ENCODE peak calls at places on chromosomes 2 and 18, in four cellular contexts. M, N, V and G are unnamed samples.

GRCh38 chr2:86226069-86226468 is 26.8 kb downstream of the MRPL35 start:
- DNase-seq in M (peak; percentile 54), N (no peak), V (no peak), G (no peak)

GRCh38 chr2:169050476-169051240 is 18.7 kb upstream of the DHRS9 start:
- DNase-seq in N (no peak), V (no peak), M (no peak), G (peak; percentile 57)

GRCh38 chr2:10378189-10378588 is 69.9 kb downstream of the ODC1 start:
- DNase-seq in V (no peak), M (peak; percentile 53), N (no peak), G (no peak)

GRCh38 chr2:239487272-239487671 is 86.5 kb upstream of the HDAC4 start:
- DNase-seq in M (no peak), V (no peak), N (no peak), G (no peak)

GRCh38 chr2:60215295-60215990 is 338.0 kb downstream of the BCL11A start:
- DNase-seq in N (no peak), V (no peak), M (no peak), G (no peak)

GRCh38 chr2:142591408-142591807 is 286.1 kb upstream of the KYNU start:
- DNase-seq in V (no peak), M (no peak), N (no peak), G (no peak)

GRCh38 chr2:177651833-177652232 is 259.3 kb downstream of the AGPS start:
- DNase-seq in N (no peak), M (no peak), V (no peak), G (no peak)

GRCh38 chr2:217168396-217168795 is 308.5 kb upstream of the TNP1 start:
- DNase-seq in V (no peak), N (no peak), M (no peak), G (no peak)

GRCh38 chr2:187429989-187430388 is 18.1 kb downstream of the CALCRL start:
- DNase-seq in M (no peak), V (no peak), N (no peak), G (no peak)

GRCh38 chr2:43127208-43127940 is 99.0 kb downstream of the ZFP36L2 start:
- DNase-seq in N (peak; percentile 33), V (peak; percentile 75), M (peak; percentile 96), G (peak; percentile 72)

GRCh38 chr2:24404582-24404981 is 44.2 kb upstream of the ITSN2 start:
- DNase-seq in M (no peak), V (no peak), N (no peak), G (no peak)

GRCh38 chr2:156574112-156574511 is 137.9 kb downstream of the GPD2 start:
- DNase-seq in M (no peak), V (no peak), N (no peak), G (no peak)

GRCh38 chr2:160091381-160091780 is 29.0 kb upstream of the PLA2R1 start:
- DNase-seq in N (no peak), M (no peak), V (no peak), G (no peak)

GRCh38 chr2:174683392-174683759 is 80.9 kb downstream of the CHRNA1 start:
- DNase-seq in N (no peak), M (peak; percentile 45), V (peak; percentile 49), G (peak; percentile 58)

GRCh38 chr2:163800889-163801498 is 65.2 kb upstream of the FIGN start:
- DNase-seq in V (no peak), N (no peak), M (no peak), G (no peak)

GRCh38 chr2:219045937-219046550 is 4.7 kb upstream of the CFAP65 start:
- DNase-seq in N (no peak), M (peak; percentile 15), V (no peak), G (no peak)

GRCh38 chr2:42959148-42959992 is 167.0 kb upstream of the HAAO start:
- DNase-seq in V (no peak), M (peak; percentile 67), N (no peak), G (no peak)

GRCh38 chr2:240296611-240297552 is 138.6 kb upstream of the GPC1 start:
- DNase-seq in N (no peak), V (peak; percentile 17), M (no peak), G (no peak)

GRCh38 chr2:109396338-109397180 is 217.2 kb downstream of the SEPTIN10 start:
- DNase-seq in N (no peak), V (no peak), M (no peak), G (no peak)

GRCh38 chr2:44679584-44679983 is 261.9 kb upstream of the SIX3 start:
- DNase-seq in M (no peak), N (no peak), V (no peak), G (no peak)

GRCh38 chr18:41371718-41372117 is 583.3 kb upstream of the PIK3C3 start:
- DNase-seq in N (no peak), M (no peak), V (peak; percentile 15), G (no peak)
- TF ChIP-seq REST in N (no peak), M (no peak), V (no peak), G (no peak)

GRCh38 chr18:26963292-26963691 is 97.8 kb upstream of the AQP4 start:
- DNase-seq in M (no peak), N (no peak), V (no peak), G (peak; percentile 21)
- TF ChIP-seq CTCF in M (no peak), N (no peak), V (peak; percentile 19), G (peak; percentile 24)

GRCh38 chr18:26405190-26405781 is 143.1 kb downstream of the KCTD1 start:
- DNase-seq in M (no peak), N (peak; percentile 36), V (peak; percentile 62), G (peak; percentile 68)
- TF ChIP-seq REST in M (no peak), N (no peak), V (no peak), G (no peak)

GRCh38 chr2:39325966-39326365 is 82.2 kb upstream of the CDKL4 start:
- DNase-seq in N (no peak), V (no peak), M (no peak), G (no peak)

GRCh38 chr2:39326644-39327043 is 82.9 kb upstream of the CDKL4 start:
- DNase-seq in N (no peak), M (no peak), V (no peak), G (peak; percentile 14)
- TF ChIP-seq CTCF in N (peak; percentile 4), M (no peak), V (peak; percentile 10), G (no peak)

DNA sequence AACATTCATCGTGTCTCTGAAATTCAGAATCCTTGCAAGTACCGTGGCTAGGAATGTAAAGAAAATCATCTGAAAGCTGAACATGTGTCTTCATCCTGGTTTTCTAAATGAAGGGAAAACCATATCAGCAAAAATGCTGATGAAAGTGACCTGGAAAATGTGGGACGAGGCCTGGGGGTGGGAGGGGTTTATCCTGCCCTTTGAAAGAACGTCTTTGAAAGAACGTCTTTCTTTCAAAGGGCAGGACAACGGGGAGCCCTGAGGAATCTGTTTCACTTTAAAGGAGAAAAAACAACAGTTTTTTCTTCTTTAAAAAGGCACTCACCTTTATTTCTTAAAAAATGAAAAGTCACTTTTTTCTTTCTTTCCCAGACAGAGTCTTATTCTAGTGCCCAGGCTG is 185.2 kb downstream of the ALPK2 start:
- DNase-seq in N (no peak), M (no peak), V (no peak), G (no peak)
- TF ChIP-seq REST in N (no peak), M (no peak), V (no peak), G (no peak)

DNA sequence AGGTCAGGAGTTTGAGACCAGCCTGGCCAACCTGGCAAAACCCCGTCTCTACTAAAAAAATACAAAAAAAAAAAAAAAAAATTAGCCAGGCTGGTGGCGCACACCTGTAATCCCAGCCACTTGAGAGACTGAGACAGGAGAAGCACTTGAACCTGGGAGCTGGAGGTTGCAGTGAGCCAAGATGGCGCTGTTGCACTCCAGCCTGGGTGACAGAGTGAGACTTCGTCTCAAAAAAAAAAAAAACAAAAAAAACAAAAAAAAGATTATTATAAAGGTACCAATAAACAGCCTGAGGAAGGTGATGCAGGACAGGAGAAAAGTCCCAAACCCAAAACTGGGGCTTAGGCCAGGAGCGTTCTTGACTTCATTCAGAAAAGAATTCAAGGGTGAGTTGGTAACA is 1596.4 kb upstream of the CELF4 start:
- DNase-seq in V (no peak), N (no peak), M (no peak), G (no peak)
- TF ChIP-seq CTCF in V (no peak), N (no peak), M (no peak), G (no peak)

GRCh38 chr18:66722671-66723070 is 118.8 kb upstream of the CDH19 start:
- DNase-seq in N (no peak), V (no peak), M (no peak), G (no peak)

GRCh38 chr18:66729459-66730239 is 125.8 kb upstream of the CDH19 start:
- DNase-seq in N (no peak), M (no peak), V (no peak), G (no peak)

GRCh38 chr18:66728951-66729350 is 125.1 kb upstream of the CDH19 start:
- DNase-seq in V (no peak), N (no peak), M (peak; percentile 42), G (no peak)

GRCh38 chr18:66727991-66728390 is 124.1 kb upstream of the CDH19 start:
- DNase-seq in M (peak; percentile 73), V (no peak), N (no peak), G (no peak)

DNA sequence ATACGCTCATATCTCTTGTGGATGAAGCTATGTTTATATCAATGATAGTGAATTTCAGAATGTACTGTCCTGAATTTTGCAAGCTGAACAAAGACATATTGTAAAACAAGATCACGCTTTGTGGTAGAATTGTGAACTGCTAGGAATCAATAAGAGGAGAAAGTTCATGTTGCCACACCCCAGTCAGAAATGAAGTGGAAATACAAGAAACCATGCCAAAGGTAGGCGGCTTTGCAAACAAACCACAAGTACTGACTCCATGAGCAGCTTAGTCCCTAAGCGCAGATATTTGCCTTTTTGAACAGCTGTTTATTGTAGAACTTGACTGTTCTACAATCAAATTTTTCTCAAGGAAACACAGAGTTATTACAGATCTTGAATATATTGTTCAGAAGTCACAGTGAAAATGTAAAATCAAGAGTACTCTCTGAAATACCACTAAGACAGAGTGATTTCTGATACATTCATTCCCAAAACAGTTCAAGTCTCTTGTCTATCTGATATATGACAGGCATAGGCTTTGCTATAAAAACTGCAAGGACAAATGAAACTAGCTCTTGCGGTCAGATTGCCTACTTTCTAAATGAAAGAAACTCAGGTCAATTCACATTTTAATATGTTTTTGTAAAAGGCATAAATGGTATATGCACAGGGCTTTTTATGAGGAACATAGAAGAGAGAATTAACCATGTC is 120.9 kb upstream of the CDH19 start:
- DNase-seq in M (no peak), N (no peak), V (no peak), G (no peak)
- TF ChIP-seq REST in M (no peak), N (no peak), V (no peak), G (no peak)

DNA sequence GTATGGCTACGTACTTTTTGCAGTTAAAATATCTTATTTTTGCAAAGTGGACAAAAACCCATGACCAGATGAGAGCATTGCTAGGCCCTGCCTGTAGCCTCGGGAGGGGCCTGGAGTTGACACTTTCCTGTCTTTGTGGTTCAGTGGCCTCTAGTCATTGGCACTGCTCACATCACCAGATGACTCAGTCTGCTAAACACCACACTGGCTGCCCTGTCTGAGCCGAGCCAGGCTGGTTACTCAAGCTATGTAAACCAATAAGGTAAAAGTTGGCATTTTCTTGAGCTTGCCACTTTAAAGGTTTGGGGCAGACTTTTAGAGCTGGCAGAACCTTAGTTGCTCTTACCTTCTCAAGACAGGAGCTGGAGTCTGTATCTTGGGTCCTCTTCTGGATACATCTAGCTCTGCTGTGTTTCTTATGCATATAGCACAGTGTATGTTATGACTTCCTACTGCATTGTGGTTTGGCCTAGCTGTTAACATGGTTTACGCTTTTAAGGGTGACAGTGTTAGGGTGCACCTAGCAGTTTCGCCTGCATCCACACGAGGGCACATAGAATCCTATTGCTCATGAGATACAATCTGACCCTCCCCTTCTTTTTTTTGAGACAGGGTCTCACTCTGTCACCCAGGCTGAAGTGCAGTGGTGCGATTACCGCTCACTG is 76.4 kb downstream of the AP1S3 start:
- DNase-seq in N (peak; percentile 96), M (peak; percentile 19), V (peak; percentile 20), G (peak; percentile 42)
- TF ChIP-seq CTCF in N (peak; percentile 56), M (peak; percentile 22), V (peak; percentile 37), G (peak; percentile 47)